ENCODE peak calls at places on chromosomes 13 and 19, in seven cellular contexts. M, K, O, E, Y, J and Q are unnamed samples.

GRCh38 chr13:22789027-22789593 is 391.7 kb upstream of the SGCG start:
- DNase-seq in Y (no peak), K (no peak), O (no peak), J (no peak), M (no peak), E (no peak), Q (no peak)

GRCh38 chr13:34748078-34748477 is 194.0 kb upstream of the NBEA start:
- DNase-seq in M (peak; percentile 21), E (no peak), J (peak; percentile 47), K (no peak), Y (no peak), O (no peak), Q (no peak)

GRCh38 chr13:113448885-113449692 is 4.2 kb downstream of the ADPRHL1 start:
- DNase-seq in M (no peak), K (peak; percentile 80), Y (no peak), J (peak; percentile 64), E (no peak), O (peak; percentile 4), Q (no peak)

GRCh38 chr13:111665691-111666095 is 345.3 kb downstream of the TEX29 start:
- DNase-seq in Y (no peak), J (no peak), M (no peak), O (no peak), E (no peak), K (no peak), Q (no peak)

GRCh38 chr13:99295488-99296252 is 11.5 kb downstream of the GPR183 start:
- DNase-seq in E (no peak), O (no peak), M (no peak), Y (no peak), K (no peak), J (no peak), Q (no peak)

GRCh38 chr13:112637017-112637801 is 49.3 kb upstream of the TUBGCP3 start:
- DNase-seq in Y (no peak), E (no peak), J (no peak), K (no peak), M (no peak), O (no peak), Q (no peak)

GRCh38 chr13:27132538-27132937 is 39.1 kb downstream of the USP12 start:
- DNase-seq in O (peak; percentile 40), E (no peak), M (no peak), K (no peak), J (no peak), Y (no peak), Q (no peak)

GRCh38 chr13:36359301-36359950 is 13.2 kb upstream of the SPART start:
- DNase-seq in Y (no peak), K (no peak), O (no peak), E (no peak), M (no peak), J (no peak), Q (no peak)

GRCh38 chr13:34469212-34469983 is 472.7 kb upstream of the NBEA start:
- DNase-seq in O (no peak), Y (no peak), M (no peak), K (no peak), J (no peak), E (no peak), Q (no peak)

GRCh38 chr13:110912651-110913051 is 2.2 kb downstream of the ANKRD10 start:
- DNase-seq in Y (peak; percentile 90), J (no peak), O (no peak), K (no peak), M (no peak), E (no peak), Q (no peak)

GRCh38 chr13:50866817-50867640 is 23.5 kb upstream of the DLEU7 start:
- DNase-seq in K (no peak), E (no peak), O (no peak), J (no peak), M (no peak), Y (no peak), Q (no peak)

GRCh38 chr13:87536499-87536898 is 134.7 kb upstream of the SLITRK5 start:
- DNase-seq in O (no peak), M (no peak), Y (no peak), E (no peak), K (no peak), J (no peak), Q (no peak)

GRCh38 chr13:51551446-51551845 is 32.8 kb upstream of the WDFY2 start:
- DNase-seq in E (no peak), J (no peak), Y (no peak), M (no peak), O (no peak), K (no peak), Q (no peak)

GRCh38 chr19:38684862-38685665 is 37.6 kb downstream of the ACTN4 start:
- DNase-seq in E (no peak), K (peak; percentile 47), Y (no peak), J (no peak), M (no peak), O (no peak), Q (no peak)

GRCh38 chr19:38682872-38683392 is 35.5 kb downstream of the ACTN4 start:
- DNase-seq in K (no peak), M (no peak), J (no peak), O (no peak), E (no peak), Y (no peak), Q (no peak)

GRCh38 chr19:38683393-38684077 is 36.1 kb downstream of the ACTN4 start:
- DNase-seq in E (no peak), Y (peak; percentile 85), K (peak; percentile 83), J (peak; percentile 72), M (no peak), O (no peak), Q (peak; percentile 85)

GRCh38 chr19:38685666-38686529 is 38.4 kb downstream of the ACTN4 start:
- DNase-seq in Y (peak; percentile 73), K (peak; percentile 38), O (no peak), J (no peak), M (no peak), E (no peak), Q (no peak)

DNA sequence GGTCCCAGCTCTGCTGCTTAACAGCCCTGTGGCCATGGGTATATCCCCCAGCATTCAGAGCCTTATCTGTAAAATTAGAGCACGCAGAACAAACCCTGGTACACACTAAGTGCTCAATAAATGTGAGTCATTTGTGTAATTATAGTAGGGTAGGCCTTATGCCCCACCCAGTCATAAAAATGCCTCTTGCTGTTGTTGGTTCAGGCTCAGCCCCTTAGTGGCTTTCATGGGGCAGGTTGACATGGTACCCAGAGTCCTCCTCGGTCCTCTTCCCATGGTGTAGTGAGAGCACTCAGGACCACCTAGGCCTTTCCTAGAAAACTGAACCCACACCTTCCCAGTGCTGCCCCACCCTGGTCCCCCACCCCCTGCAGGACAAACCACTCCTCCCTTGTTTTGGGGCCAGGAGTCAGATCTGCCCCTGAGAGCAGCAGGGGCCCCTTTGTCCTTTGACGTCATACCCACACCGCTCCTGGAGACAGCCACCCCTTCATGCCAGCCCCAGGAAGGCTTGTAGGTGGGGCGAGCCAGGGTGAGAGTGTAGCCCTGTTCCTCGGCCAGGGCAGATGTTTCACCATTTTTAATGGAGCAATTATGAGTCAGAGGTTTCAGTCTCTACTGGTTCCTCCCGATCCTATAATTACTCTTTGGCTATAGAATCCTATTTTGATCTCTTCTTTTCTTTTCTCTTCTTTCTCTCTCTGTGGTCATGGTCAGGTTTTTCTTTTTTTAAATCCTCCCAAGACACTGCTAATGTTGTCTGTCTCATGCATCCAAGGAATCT is 36.8 kb downstream of the ACTN4 start:
- DNase-seq in Y (peak; percentile 91), E (no peak), K (peak; percentile 61), M (peak; percentile 52), J (peak; percentile 80), O (no peak), Q (peak; percentile 89)
- H3K4me3 ChIP-seq in Y (no peak overlapping the region), E (no peak overlapping the region), K (no peak overlapping the region), M (no peak overlapping the region), J (no peak overlapping the region), O (no peak overlapping the region), Q (no peak overlapping the region)

GRCh38 chr13:102642475-102642874 is 45.7 kb downstream of the TPP2 start:
- DNase-seq in O (no peak), E (no peak), K (peak; percentile 83), Y (no peak), M (peak; percentile 64), J (peak; percentile 20), Q (no peak)

GRCh38 chr13:102638741-102639140 is 42.0 kb downstream of the TPP2 start:
- DNase-seq in E (no peak), Y (no peak), O (no peak), M (no peak), J (no peak), K (no peak), Q (no peak)

GRCh38 chr13:102643656-102644055 is 46.9 kb downstream of the TPP2 start:
- DNase-seq in J (no peak), O (no peak), E (no peak), Y (peak; percentile 21), K (no peak), M (no peak), Q (no peak)

GRCh38 chr13:102645701-102646100 is 48.9 kb downstream of the TPP2 start:
- DNase-seq in O (no peak), K (no peak), E (no peak), M (no peak), J (no peak), Y (no peak), Q (no peak)

GRCh38 chr13:102642029-102642428 is 45.2 kb downstream of the TPP2 start:
- DNase-seq in K (no peak), O (no peak), J (no peak), E (no peak), M (no peak), Y (no peak), Q (no peak)
- H3K36me3 ChIP-seq in K (peaks cover 35% of the 10 kb centered on the region), O (peaks cover 42% of the 10 kb centered on the region), J (no peaks in the 10 kb centered on the region), E (peaks cover 66% of the 10 kb centered on the region), M (peaks cover 99% of the 10 kb centered on the region), Y (peaks cover 36% of the 10 kb centered on the region), Q (peaks cover 7% of the 10 kb centered on the region)

GRCh38 chr19:35138305-35138799 is 272 bp upstream of the FXYD1 start:
- DNase-seq in O (no peak), K (no peak), M (peak; percentile 78), J (peak; percentile 84), E (no peak), Y (no peak), Q (peak; percentile 79)
- H3K4me3 ChIP-seq in O (no peak overlapping the region), K (no peak overlapping the region), M (peak overlapping the region; percentile 69), J (peak overlapping the region; percentile 30), E (no peak overlapping the region), Y (no peak overlapping the region), Q (peak overlapping the region; percentile 31)

DNA sequence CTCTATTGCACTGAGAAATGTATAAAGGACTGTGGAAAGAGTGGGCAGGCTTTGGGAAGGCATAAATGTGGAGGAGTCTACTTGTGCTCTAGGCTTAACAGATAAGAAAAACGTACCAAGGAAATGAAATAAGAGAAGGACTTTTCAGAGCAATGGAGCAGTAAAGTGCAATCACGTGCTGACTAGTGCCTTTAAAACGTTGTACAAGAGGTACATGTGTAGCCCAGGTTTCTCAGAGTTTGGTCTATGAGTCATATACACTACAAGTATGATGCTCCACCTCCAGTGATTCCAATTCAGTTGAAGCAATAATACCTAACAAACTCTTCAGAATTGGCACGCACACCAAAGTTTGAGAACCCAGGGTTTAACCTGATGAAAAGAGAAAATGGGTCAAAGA is 13.4 kb upstream of the FNDC3A start:
- DNase-seq in O (no peak), Y (peak; percentile 7), J (no peak), K (no peak), E (no peak), M (no peak), Q (no peak)
- H3K36me3 ChIP-seq in O (no peaks in the 10 kb centered on the region), Y (no peaks in the 10 kb centered on the region), J (no peaks in the 10 kb centered on the region), K (no peaks in the 10 kb centered on the region), E (no peaks in the 10 kb centered on the region), M (no peaks in the 10 kb centered on the region), Q (no peaks in the 10 kb centered on the region)

DNA sequence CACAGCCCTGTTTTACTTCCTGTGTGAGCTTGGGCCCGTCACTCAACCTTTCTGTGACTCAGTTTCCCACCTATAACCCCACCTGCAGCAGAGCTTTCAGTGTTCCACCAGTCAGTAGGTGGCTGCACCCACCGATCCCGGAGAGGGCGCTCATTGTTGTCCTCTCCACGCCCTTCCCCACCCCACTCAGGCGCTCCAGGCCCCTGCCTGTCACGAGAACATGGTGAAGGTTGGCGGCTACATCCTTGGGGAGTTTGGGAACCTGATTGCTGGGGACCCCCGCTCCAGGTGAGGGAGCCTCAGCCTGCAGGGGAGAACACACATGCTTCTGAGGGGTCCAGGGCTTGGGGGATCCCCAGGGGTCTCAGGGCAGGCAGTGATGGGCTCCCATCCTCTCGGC is 12.3 kb downstream of the FUZ start:
- DNase-seq in M (no peak), K (no peak), O (no peak), E (no peak), Y (no peak), J (no peak), Q (no peak)
- H3K4me3 ChIP-seq in M (no peak overlapping the region), K (no peak overlapping the region), O (no peak overlapping the region), E (no peak overlapping the region), Y (no peak overlapping the region), J (no peak overlapping the region), Q (no peak overlapping the region)